ENCODE peak calls at places on chromosomes 6 and 20, in eight cellular contexts. J is fibroblast of lung; W is tibial nerve; D is ascending aorta; I is effector memory CD4-positive, alpha-beta T cell; F is CD4-positive, alpha-beta memory T cell; Z is cardiac muscle cell; P is IMR-90. B is an unnamed sample. For H3K27me3, the result is how much of the 10 kb centered on the place peaks cover.

GRCh38 chr6:21946298-21946783 is 350.5 kb downstream of the PRL start:
- DNase-seq in J (peak), W (no peak), D (no peak), I (no peak), F (no peak), Z (peak), P (peak), B (no peak)

GRCh38 chr20:11015440-11015839 is 341.6 kb upstream of the JAG1 start:
- DNase-seq in J (no peak), W (no peak), D (no peak), I (no peak), F (no peak), Z (no peak), P (no peak), B (no peak)

GRCh38 chr6:28368522-28368921 is 18.8 kb downstream of the ZKSCAN3 start:
- DNase-seq in J (no peak), W (no peak), D (no peak), I (no peak), F (no peak), Z (no peak), P (no peak), B (no peak)

GRCh38 chr6:26329763-26330511 is 35.1 kb upstream of the BTN3A2 start:
- DNase-seq in J (peak), W (no peak), D (no peak), I (no peak), F (peak), Z (peak), P (peak), B (no peak)

GRCh38 chr6:170083236-170084051 is 207.4 kb downstream of the DLL1 start:
- DNase-seq in J (no peak), W (no peak), D (no peak), I (no peak), F (no peak), Z (no peak), P (no peak), B (no peak)

GRCh38 chr20:58623579-58624473 is 27.3 kb upstream of the STX16 start:
- DNase-seq in J (peak), W (no peak), D (no peak), I (no peak), F (no peak), Z (peak), P (peak), B (peak)

GRCh38 chr6:52399511-52400315 is 20.4 kb upstream of the EFHC1 start:
- DNase-seq in J (peak), W (peak), D (no peak), I (no peak), F (peak), Z (peak), P (peak), B (no peak)

GRCh38 chr20:3045042-3045815 is 623 bp upstream of the MRPS26 start:
- DNase-seq in J (peak), W (peak), D (peak), I (no peak), F (peak), Z (peak), P (peak), B (no peak)

GRCh38 chr6:37260063-37260843 is 2.3 kb upstream of the TMEM217 start:
- DNase-seq in J (no peak), W (no peak), D (no peak), I (no peak), F (no peak), Z (no peak), P (no peak), B (no peak)

GRCh38 chr6:154403803-154404202 is 47.2 kb upstream of the IPCEF1 start:
- DNase-seq in J (peak), W (no peak), D (no peak), I (no peak), F (no peak), Z (peak), P (peak), B (peak)

GRCh38 chr6:100461273-100461919 is 3.3 kb downstream of the SIM1 start:
- DNase-seq in J (no peak), W (no peak), D (no peak), I (no peak), F (no peak), Z (no peak), P (no peak), B (no peak)

GRCh38 chr20:50729925-50730764 is 1.2 kb upstream of the PARD6B start:
- DNase-seq in J (peak), W (no peak), D (no peak), I (no peak), F (no peak), Z (peak), P (no peak), B (no peak)

GRCh38 chr20:23178806-23179205 is 92.7 kb upstream of the CD93 start:
- DNase-seq in J (no peak), W (no peak), D (no peak), I (no peak), F (no peak), Z (peak), P (no peak), B (peak)

GRCh38 chr6:26363882-26364825 is 844 bp upstream of the BTN3A2 start:
- DNase-seq in J (peak), W (peak), D (no peak), I (no peak), F (no peak), Z (peak), P (no peak), B (no peak)

GRCh38 chr6:91895592-91895991 is 1308.7 kb upstream of the MAP3K7 start:
- DNase-seq in J (no peak), W (no peak), D (no peak), I (no peak), F (no peak), Z (no peak), P (no peak), B (no peak)

GRCh38 chr6:121335111-121336008 is 1.1 kb upstream of the TBC1D32 start:
- DNase-seq in J (no peak), W (no peak), D (no peak), I (no peak), F (no peak), Z (peak), P (no peak), B (no peak)

GRCh38 chr6:113776998-113777397 is 80.1 kb upstream of the MARCKS start:
- DNase-seq in J (no peak), W (no peak), D (no peak), I (no peak), F (no peak), Z (peak), P (peak), B (no peak)

GRCh38 chr6:142635130-142635529 is 309.8 kb downstream of the HIVEP2 start:
- DNase-seq in J (peak), W (no peak), D (no peak), I (no peak), F (no peak), Z (no peak), P (peak), B (no peak)

DNA sequence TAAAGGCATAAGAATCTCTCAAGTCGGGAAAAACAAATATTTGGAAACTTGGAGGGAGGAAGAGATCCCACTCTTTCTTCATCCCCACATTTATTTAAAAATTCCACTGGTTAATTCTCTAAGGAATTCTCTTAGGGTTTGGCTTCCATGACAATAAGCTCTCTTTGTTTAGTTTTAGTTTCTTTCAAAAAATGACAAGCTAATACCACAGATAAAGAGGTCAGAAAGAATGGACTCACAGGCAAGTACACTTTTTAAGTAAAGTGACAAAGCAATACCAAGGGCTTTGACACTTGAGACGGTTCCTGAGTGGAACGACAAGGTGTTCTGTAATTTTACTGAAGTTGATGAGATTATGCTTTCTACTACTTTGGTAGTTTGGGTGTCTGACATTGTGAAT is 872.1 kb downstream of the PHF3 start:
- DNase-seq in J (no peak), W (no peak), D (no peak), I (no peak), F (no peak), Z (no peak), P (no peak), B (no peak)
- H3K27ac ChIP-seq in J (no peak), W (no peak), D (no peak), I (no peak), F (no peak), Z (no peak), P (no peak), B (no peak)

GRCh38 chr6:160130729-160131484 is 9.3 kb downstream of the SLC22A1 start:
- DNase-seq in J (no peak), W (no peak), D (no peak), I (no peak), F (no peak), Z (no peak), P (no peak), B (no peak)
- H3K27me3 ChIP-seq in J (under half), W (under half), D (under half), I (under half), F (under half), Z (under half), P (under half), B (under half)

GRCh38 chr20:1944345-1945099 is 49.3 kb downstream of the SIRPA start:
- DNase-seq in J (no peak), W (no peak), D (no peak), I (no peak), F (no peak), Z (no peak), P (no peak), B (no peak)

GRCh38 chr20:1942061-1942460 is 46.9 kb downstream of the SIRPA start:
- DNase-seq in J (no peak), W (no peak), D (no peak), I (no peak), F (no peak), Z (no peak), P (no peak), B (no peak)

GRCh38 chr20:1941226-1941625 is 46.0 kb downstream of the SIRPA start:
- DNase-seq in J (no peak), W (no peak), D (no peak), I (no peak), F (no peak), Z (peak), P (peak), B (peak)

GRCh38 chr20:1943267-1944002 is 48.2 kb downstream of the SIRPA start:
- DNase-seq in J (peak), W (peak), D (peak), I (no peak), F (no peak), Z (no peak), P (no peak), B (peak)

DNA sequence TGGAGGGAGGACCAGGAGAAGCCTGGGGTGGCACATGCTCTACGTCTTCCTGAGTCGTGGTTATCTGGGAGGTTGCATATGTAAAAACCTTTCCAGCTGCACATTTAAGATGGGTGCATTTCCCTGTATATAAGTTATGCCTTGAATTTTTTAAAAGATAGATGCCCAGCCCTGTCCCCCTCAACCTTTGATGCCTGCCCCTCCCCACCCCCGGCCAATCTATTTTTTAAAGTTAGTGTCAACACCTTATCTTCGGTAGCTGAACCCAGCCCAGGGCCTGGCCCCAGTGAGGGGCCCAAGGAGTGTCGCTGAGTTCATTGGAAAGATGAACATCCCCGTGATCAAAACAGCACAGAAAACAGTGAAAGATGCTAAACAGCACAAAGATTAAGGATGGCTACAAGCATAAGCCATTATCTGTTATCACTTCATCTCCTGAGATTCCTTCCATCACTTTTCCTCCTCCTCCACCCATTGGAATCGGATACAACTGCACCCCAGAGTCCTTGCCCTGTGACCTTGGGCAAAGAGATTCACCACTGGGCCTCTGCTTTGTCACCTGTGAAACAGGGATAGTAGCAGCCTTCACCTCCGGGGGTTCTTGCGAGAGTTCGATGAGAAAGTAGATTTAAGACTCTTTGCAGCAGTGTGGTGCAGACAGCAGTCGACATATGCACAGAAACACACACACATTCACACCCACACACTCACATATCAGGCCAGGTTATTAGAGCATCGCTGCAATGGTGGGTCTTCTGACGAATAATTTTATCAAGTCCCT is 47.5 kb downstream of the SIRPA start:
- DNase-seq in J (no peak), W (no peak), D (no peak), I (no peak), F (no peak), Z (no peak), P (no peak), B (no peak)
- H3K27ac ChIP-seq in J (no peak), W (peak), D (no peak), I (no peak), F (no peak), Z (peak), P (no peak), B (no peak)

DNA sequence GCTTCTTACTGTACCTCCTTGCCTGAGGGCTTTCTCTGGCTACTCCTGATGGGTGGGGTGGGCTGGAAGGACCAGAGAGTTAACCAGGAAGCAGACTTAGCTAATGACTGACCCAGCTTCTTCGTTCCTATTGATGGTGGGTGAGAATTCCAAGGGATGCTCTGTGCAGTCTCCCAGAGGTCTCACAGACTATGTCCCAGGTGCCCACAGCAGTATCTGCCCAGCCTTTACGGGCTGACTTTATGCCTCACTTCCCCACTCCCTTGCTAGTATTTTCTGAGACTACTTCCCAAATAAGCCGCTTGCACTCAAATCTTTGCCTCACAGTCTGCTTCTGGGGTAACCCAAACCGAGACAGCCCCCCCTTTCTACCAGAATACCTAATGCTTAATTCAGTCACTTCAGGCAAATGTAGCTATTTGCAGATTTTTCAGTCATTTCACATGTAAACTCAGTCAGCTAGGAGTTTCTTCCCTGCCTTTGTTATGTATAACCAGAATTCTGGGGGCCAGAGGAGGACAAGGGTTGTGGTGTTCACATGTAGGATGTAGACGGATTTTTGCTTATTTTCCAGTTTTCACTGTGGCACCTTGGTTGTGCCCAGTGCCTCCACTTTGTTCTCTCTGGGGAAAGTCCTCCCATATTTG is 51.3 kb downstream of the PROKR2 start:
- DNase-seq in J (no peak), W (no peak), D (no peak), I (no peak), F (no peak), Z (no peak), P (no peak), B (no peak)
- H3K27me3 ChIP-seq in J (under half), W (under half), D (under half), I (under half), F (under half), Z (under half), P (under half), B (under half)

DNA sequence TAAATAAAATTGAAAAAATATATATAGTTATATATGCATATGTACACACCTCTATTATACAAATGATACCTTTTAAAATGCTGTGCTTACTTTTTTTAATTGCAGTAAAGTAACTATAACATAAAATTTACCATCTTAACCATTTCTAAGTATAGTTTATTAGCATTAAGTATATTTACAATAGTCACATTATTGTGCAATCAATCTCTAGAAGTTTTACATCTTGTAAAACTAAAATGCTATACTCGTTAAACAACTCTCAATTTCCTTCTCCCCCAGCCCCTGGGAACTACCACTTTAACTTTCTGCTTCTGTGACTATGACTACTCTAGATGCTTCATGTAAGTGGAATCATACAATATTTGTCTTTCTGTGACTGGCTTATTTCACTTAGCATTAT is 146.7 kb upstream of the DST start:
- DNase-seq in J (no peak), W (no peak), D (no peak), I (no peak), F (no peak), Z (no peak), P (no peak), B (no peak)
- H3K27ac ChIP-seq in J (no peak), W (no peak), D (no peak), I (no peak), F (no peak), Z (no peak), P (no peak), B (no peak)

GRCh38 chr6:125361868-125362267 is 60.1 kb upstream of the HDDC2 start:
- DNase-seq in J (no peak), W (no peak), D (no peak), I (no peak), F (no peak), Z (no peak), P (no peak), B (no peak)
- H3K27me3 ChIP-seq in J (under half), W (under half), D (under half), I (under half), F (under half), Z (under half), P (under half), B (under half)

GRCh38 chr6:5637714-5638113 is 369.0 kb downstream of the NRN1 start:
- DNase-seq in J (no peak), W (no peak), D (no peak), I (no peak), F (no peak), Z (no peak), P (no peak), B (no peak)

GRCh38 chr6:5634525-5634924 is 372.2 kb downstream of the NRN1 start:
- DNase-seq in J (peak), W (no peak), D (no peak), I (no peak), F (no peak), Z (peak), P (peak), B (no peak)

GRCh38 chr6:5640614-5641013 is 366.1 kb downstream of the NRN1 start:
- DNase-seq in J (no peak), W (no peak), D (no peak), I (no peak), F (no peak), Z (no peak), P (no peak), B (no peak)

GRCh38 chr6:5636210-5637030 is 370.3 kb downstream of the NRN1 start:
- DNase-seq in J (no peak), W (no peak), D (no peak), I (no peak), F (no peak), Z (no peak), P (no peak), B (no peak)

DNA sequence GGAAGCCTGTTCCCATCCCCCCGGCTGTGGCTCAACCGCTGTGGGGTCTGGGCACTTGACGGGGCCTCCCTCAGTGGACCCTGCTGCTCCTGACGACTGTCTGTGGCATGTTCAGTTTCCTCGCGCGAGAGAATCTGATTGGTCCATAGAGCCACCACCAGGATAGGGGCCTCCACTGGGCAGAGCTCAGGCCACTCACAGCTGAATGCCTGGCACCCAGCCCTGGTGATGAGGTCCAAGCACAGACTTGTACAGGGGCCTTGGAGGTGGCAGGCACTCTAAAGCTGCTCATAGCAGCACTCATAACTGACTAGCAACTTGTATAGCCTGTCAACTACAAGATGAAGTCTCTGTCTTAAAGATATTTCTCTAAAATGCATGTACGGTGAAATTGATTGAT is 368.1 kb downstream of the NRN1 start:
- DNase-seq in J (no peak), W (no peak), D (no peak), I (no peak), F (no peak), Z (no peak), P (no peak), B (peak)
- H3K27ac ChIP-seq in J (no peak), W (no peak), D (no peak), I (no peak), F (no peak), Z (no peak), P (no peak), B (peak)